ENCODE peak calls at places on chromosomes 12 and 14, in six cellular contexts. One of them, this sample, is unnamed.

GRCh38 chr12:32309811-32310755 is 89.3 kb upstream of the FGD4 start:
- DNase-seq in left ventricle myocardium inferior: no peak
- DNase-seq in endodermal cell: no peak
- DNase-seq in IMR-90: peak; percentile 29
- DNase-seq in fibroblast of lung: no peak
- DNase-seq in heart left ventricle: no peak
- DNase-seq in this sample: no peak

GRCh38 chr14:65491274-65491673 is 78.7 kb downstream of the FUT8 start:
- DNase-seq in heart left ventricle: no peak
- DNase-seq in fibroblast of lung: no peak
- DNase-seq in left ventricle myocardium inferior: no peak
- DNase-seq in endodermal cell: no peak
- DNase-seq in IMR-90: no peak
- DNase-seq in this sample: no peak

GRCh38 chr12:28121433-28121832 is 68.8 kb upstream of the CCDC91 start:
- DNase-seq in fibroblast of lung: no peak
- DNase-seq in left ventricle myocardium inferior: no peak
- DNase-seq in endodermal cell: no peak
- DNase-seq in IMR-90: no peak
- DNase-seq in heart left ventricle: no peak
- DNase-seq in this sample: no peak

GRCh38 chr12:123983822-123984485 is 10.9 kb downstream of the ZNF664 start:
- DNase-seq in IMR-90: peak; percentile 75
- DNase-seq in fibroblast of lung: peak; percentile 61
- DNase-seq in left ventricle myocardium inferior: no peak
- DNase-seq in heart left ventricle: peak; percentile 38
- DNase-seq in endodermal cell: peak; percentile 82
- DNase-seq in this sample: no peak

GRCh38 chr12:121454921-121455320 is 55.0 kb downstream of the RNF34 start:
- DNase-seq in heart left ventricle: no peak
- DNase-seq in left ventricle myocardium inferior: no peak
- DNase-seq in fibroblast of lung: no peak
- DNase-seq in IMR-90: no peak
- DNase-seq in endodermal cell: no peak
- DNase-seq in this sample: no peak

GRCh38 chr12:11573880-11574279 is 75.6 kb upstream of the ETV6 start:
- DNase-seq in IMR-90: no peak
- DNase-seq in heart left ventricle: no peak
- DNase-seq in fibroblast of lung: no peak
- DNase-seq in endodermal cell: no peak
- DNase-seq in left ventricle myocardium inferior: no peak
- DNase-seq in this sample: no peak

GRCh38 chr12:127898616-127899015 is 368.4 kb upstream of the TMEM132C start:
- DNase-seq in IMR-90: no peak
- DNase-seq in left ventricle myocardium inferior: no peak
- DNase-seq in endodermal cell: no peak
- DNase-seq in fibroblast of lung: no peak
- DNase-seq in heart left ventricle: no peak
- DNase-seq in this sample: no peak

GRCh38 chr14:94977016-94977415 is 180.3 kb downstream of the DICER1 start:
- DNase-seq in endodermal cell: no peak
- DNase-seq in left ventricle myocardium inferior: no peak
- DNase-seq in heart left ventricle: no peak
- DNase-seq in fibroblast of lung: no peak
- DNase-seq in IMR-90: no peak
- DNase-seq in this sample: no peak

DNA sequence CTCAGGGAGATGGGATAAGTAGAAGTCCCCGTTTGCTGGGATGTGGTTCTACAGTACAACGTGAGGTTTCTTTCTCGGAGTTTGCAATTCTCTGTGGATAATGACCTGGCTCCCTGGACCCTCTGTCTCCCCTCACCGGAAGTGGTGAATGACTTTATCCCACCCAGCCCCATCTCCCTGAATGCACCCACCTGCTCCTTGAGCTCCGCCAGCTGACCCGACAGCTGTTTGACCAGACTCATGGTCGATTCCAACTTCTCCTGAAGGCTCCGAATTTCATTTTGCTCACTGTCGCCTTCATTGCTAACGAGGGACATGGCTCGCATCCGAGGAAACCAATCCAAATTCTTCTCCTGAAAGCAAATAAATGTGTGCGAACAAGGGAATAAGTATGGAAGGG is 144.6 kb downstream of the SSPN start:
- DNase-seq in heart left ventricle: no peak
- DNase-seq in endodermal cell: no peak
- DNase-seq in IMR-90: no peak
- DNase-seq in fibroblast of lung: no peak
- DNase-seq in left ventricle myocardium inferior: no peak
- DNase-seq in this sample: no peak
- H3K27ac ChIP-seq in heart left ventricle: no peak overlapping the region
- H3K27ac ChIP-seq in endodermal cell: no peak overlapping the region
- H3K27ac ChIP-seq in IMR-90: no peak overlapping the region
- H3K27ac ChIP-seq in fibroblast of lung: no peak overlapping the region
- H3K27ac ChIP-seq in left ventricle myocardium inferior: no peak overlapping the region
- H3K27ac ChIP-seq in this sample: no peak overlapping the region

DNA sequence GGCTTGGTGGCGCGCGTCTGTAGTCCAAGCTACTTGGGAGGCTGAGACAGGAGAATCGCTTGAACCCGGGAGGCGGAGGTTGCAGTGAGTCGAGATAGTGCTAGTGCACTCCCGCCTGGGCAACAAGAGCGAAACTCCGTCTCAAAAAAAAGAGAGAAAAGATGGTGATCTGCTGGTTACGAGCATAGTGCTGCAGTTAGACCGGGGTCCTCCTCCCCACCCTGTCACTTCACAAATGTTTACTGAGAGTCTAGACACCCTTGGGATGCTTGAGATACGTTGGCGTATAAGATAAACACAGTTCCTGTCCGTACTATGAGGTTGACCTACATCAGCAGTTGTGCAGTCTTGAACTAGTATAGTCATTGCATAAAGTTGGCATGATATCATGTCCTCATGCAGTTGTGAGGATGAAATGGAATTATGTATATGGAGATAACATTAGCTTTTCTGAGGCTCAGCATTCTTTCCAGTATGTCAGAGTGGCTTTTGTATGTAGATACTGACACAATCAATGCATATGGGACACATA is 787 bp downstream of the ACAD10 start:
- DNase-seq in IMR-90: peak; percentile 44
- DNase-seq in fibroblast of lung: peak; percentile 29
- DNase-seq in endodermal cell: no peak
- DNase-seq in heart left ventricle: no peak
- DNase-seq in left ventricle myocardium inferior: no peak
- DNase-seq in this sample: no peak
- H3K27ac ChIP-seq in IMR-90: peak overlapping the region; percentile 92
- H3K27ac ChIP-seq in fibroblast of lung: peak overlapping the region; percentile 91
- H3K27ac ChIP-seq in endodermal cell: no peak overlapping the region
- H3K27ac ChIP-seq in heart left ventricle: peak overlapping the region; percentile 88
- H3K27ac ChIP-seq in left ventricle myocardium inferior: peak overlapping the region; percentile 92
- H3K27ac ChIP-seq in this sample: peak overlapping the region; percentile 58

DNA sequence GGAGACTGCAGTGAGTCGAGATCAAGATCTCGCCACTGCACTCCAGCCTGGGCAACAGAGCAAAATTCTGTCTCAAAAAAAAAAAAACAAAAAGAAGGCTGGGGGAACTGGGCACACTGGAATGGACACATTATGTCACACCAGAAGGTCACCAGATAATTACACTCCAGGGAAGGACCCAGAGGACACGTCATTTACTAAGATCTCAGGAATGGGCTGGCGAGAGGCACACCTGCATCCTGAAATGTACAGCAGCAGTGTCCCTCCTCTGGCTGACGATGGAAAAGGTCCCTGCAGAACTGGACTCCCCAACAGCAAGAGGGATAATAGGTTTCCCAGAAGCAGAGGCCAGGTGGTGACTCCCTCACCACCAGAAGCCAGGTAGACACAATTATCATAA is 243.5 kb downstream of the BCL11B start:
- DNase-seq in IMR-90: no peak
- DNase-seq in fibroblast of lung: no peak
- DNase-seq in heart left ventricle: no peak
- DNase-seq in endodermal cell: peak; percentile 17
- DNase-seq in left ventricle myocardium inferior: no peak
- DNase-seq in this sample: no peak
- H3K27ac ChIP-seq in IMR-90: no peak overlapping the region
- H3K27ac ChIP-seq in fibroblast of lung: no peak overlapping the region
- H3K27ac ChIP-seq in heart left ventricle: no peak overlapping the region
- H3K27ac ChIP-seq in endodermal cell: no peak overlapping the region
- H3K27ac ChIP-seq in left ventricle myocardium inferior: no peak overlapping the region
- H3K27ac ChIP-seq in this sample: no peak overlapping the region

DNA sequence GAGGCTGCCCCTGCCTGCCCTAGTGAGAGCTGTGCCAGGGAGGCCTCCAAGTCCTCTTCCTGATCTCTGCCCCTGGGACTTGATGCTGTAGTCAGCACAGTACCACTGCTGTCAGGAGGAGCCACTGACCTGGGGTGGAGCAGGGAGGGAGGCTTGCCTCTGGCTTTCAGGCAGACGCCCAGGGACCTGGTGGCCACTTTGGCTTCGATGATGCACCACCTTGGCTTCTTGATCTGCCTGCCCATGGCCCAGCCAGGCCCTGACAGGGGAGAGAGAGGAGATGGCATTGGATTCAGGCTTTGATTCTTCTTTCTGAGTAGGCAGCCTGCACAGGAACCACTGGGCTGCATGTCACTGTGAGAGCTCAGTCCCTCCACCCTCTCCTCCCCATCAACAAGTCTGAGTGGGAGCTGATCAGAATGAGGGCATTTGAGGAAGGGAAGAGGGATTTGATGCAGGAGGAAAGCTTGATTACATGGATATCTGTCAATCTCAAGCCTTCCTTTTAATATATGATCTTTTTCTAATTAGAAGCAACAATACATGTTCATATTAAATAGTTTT is 24.7 kb downstream of the TMEM63C start:
- DNase-seq in left ventricle myocardium inferior: no peak
- DNase-seq in IMR-90: no peak
- DNase-seq in heart left ventricle: no peak
- DNase-seq in endodermal cell: no peak
- DNase-seq in fibroblast of lung: no peak
- DNase-seq in this sample: no peak
- H3K27ac ChIP-seq in left ventricle myocardium inferior: no peak overlapping the region
- H3K27ac ChIP-seq in IMR-90: no peak overlapping the region
- H3K27ac ChIP-seq in heart left ventricle: no peak overlapping the region
- H3K27ac ChIP-seq in endodermal cell: no peak overlapping the region
- H3K27ac ChIP-seq in fibroblast of lung: no peak overlapping the region
- H3K27ac ChIP-seq in this sample: no peak overlapping the region

DNA sequence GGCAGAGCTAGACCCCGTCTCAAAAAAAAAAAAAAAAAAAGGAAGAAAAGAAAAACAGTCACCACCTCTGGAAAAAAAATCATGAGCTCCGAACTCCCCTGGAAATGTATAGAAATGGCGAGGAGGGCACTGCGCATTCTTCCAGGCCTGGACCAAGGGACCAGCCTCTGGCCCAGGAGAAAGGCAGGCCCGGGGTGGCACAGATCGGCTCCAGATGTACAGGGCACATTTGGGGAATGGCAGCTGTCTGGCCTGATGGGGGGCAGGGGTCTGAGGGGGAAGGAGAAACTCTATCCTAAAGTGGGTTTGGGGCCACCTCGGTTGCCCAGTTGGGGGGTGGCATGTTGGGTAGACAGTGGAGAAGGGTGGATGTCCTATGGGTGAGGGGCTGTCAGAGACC is 46.0 kb upstream of the EML1 start:
- DNase-seq in endodermal cell: no peak
- DNase-seq in heart left ventricle: no peak
- DNase-seq in IMR-90: no peak
- DNase-seq in fibroblast of lung: no peak
- DNase-seq in left ventricle myocardium inferior: no peak
- DNase-seq in this sample: no peak
- H3K27ac ChIP-seq in endodermal cell: no peak overlapping the region
- H3K27ac ChIP-seq in heart left ventricle: peak overlapping the region; percentile 67
- H3K27ac ChIP-seq in IMR-90: no peak overlapping the region
- H3K27ac ChIP-seq in fibroblast of lung: no peak overlapping the region
- H3K27ac ChIP-seq in left ventricle myocardium inferior: peak overlapping the region; percentile 93
- H3K27ac ChIP-seq in this sample: no peak overlapping the region